ENCODE peak calls at places on chromosomes 1 and 21, in five cellular contexts. A is neural progenitor cell, T is GM23338, G is PC-3, E is HCT116. P is an unnamed sample. For H3K27me3, the result is how much of the 10 kb centered on the place peaks cover.

GRCh38 chr1:38476784-38477175 is 382.8 kb downstream of the RRAGC start:
- DNase-seq in E (no peak), T (no peak), A (no peak), G (no peak), P (no peak)

GRCh38 chr1:117559139-117559538 is 46.7 kb upstream of the TENT5C start:
- DNase-seq in T (no peak), G (no peak), A (no peak), E (no peak), P (no peak)

GRCh38 chr1:21022279-21023040 is 154.2 kb downstream of the EIF4G3 start:
- DNase-seq in E (peak), A (no peak), T (no peak), G (peak), P (peak)

GRCh38 chr1:212967767-212968166 is 17.4 kb downstream of the VASH2 start:
- DNase-seq in A (peak), G (peak), T (peak), E (peak), P (peak)

GRCh38 chr1:203569490-203570318 is 56.9 kb upstream of the ATP2B4 start:
- DNase-seq in A (no peak), T (no peak), G (peak), E (no peak), P (no peak)

GRCh38 chr1:2394761-2395160 is 3.1 kb downstream of the RER1 start:
- DNase-seq in G (no peak), T (no peak), A (no peak), E (no peak), P (no peak)

GRCh38 chr1:24409535-24409934 is 4.0 kb downstream of the STPG1 start:
- DNase-seq in T (no peak), G (peak), E (no peak), A (no peak), P (no peak)

GRCh38 chr1:110291241-110292030 is 47.7 kb upstream of the RBM15 start:
- DNase-seq in T (no peak), E (no peak), A (no peak), G (no peak), P (peak)

GRCh38 chr1:114355240-114355639 is 155.8 kb downstream of the TRIM33 start:
- DNase-seq in A (no peak), G (no peak), E (no peak), T (no peak), P (no peak)

GRCh38 chr1:193042766-193043691 is 16.1 kb downstream of the UCHL5 start:
- DNase-seq in T (no peak), G (no peak), E (no peak), A (no peak), P (no peak)

GRCh38 chr1:58290685-58291372 is 255.7 kb downstream of the OMA1 start:
- DNase-seq in A (peak), G (no peak), E (no peak), T (peak), P (peak)

GRCh38 chr1:224884428-224884827 is 45.0 kb upstream of the DNAH14 start:
- DNase-seq in E (no peak), A (no peak), G (peak), T (peak), P (peak)

GRCh38 chr1:32758795-32759430 is 56.3 kb upstream of the SYNC start:
- DNase-seq in E (no peak), T (no peak), G (no peak), A (no peak), P (peak)

GRCh38 chr21:40809673-40810072 is 37.3 kb downstream of the DSCAM start:
- DNase-seq in G (no peak), A (no peak), E (no peak), T (no peak), P (no peak)

GRCh38 chr1:107820797-107821196 is 144.2 kb downstream of the VAV3 start:
- DNase-seq in A (no peak), T (no peak), E (no peak), G (peak), P (no peak)

GRCh38 chr1:20123696-20124450 is 4.5 kb upstream of the PLA2G2D start:
- DNase-seq in A (no peak), E (no peak), T (no peak), G (peak), P (no peak)

DNA sequence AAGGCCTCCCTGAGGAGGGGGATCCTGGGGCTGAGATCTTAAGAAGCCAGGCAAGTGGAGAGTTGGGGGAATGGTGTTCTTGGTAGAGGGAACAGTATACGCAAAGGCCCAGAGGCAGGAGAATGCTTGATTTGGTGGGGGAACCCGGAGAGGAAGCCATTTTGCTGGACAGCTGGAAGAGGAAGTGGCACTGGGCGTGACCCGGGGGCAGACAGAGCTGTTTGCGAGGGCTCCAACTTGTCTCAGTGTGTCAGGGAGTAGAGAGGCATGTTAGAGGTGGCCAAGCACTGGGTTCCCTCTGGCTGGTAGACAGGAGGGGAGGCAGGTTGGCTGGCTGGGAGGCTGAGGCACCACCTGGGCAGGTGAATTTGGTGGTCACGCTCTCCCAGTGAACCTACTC is 96.3 kb upstream of the ACTL8 start:
- DNase-seq in E (no peak), T (no peak), G (no peak), A (no peak), P (no peak)
- H3K27me3 ChIP-seq in E (under half), T (under half), G (under half), A (under half), P (under half)

DNA sequence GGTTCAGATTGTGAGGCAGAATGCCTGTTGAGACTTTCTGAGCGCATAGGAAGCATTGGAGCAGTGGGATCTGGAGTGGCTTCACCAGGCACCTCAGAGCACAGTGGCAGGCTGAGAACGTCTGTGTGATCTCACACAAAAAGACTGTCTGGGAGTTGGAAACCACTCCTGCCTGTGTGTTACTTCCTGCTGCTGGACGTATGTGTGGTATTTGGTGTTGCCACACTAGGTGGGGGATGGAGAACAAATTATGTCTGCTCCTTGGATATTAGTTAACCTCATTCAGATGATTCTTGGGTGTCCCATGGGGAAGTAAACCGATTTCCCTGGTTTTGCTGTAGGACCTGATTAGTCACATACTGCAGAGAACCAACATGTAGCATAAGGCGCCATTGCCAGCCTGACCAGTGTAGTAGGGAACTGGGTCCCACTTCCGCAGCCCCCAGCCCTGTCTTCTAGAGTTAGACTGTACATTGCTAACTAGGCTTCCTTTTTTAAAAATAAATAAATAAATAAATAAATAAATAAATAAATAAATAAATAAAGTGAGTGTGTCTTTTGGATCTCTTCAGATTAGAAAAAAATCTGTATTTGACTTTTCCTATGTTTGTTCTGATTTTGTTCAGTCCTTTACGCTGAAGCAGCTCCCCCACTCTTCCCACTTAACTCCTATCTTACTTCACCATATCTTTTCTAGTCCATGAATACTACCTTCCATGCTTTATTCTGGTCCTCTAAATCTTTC is 26.9 kb downstream of the UCK2 start:
- DNase-seq in T (no peak), E (no peak), G (no peak), A (peak), P (peak)
- H3K4me3 ChIP-seq in T (peak), E (no peak), G (no peak), A (no peak), P (no peak)

DNA sequence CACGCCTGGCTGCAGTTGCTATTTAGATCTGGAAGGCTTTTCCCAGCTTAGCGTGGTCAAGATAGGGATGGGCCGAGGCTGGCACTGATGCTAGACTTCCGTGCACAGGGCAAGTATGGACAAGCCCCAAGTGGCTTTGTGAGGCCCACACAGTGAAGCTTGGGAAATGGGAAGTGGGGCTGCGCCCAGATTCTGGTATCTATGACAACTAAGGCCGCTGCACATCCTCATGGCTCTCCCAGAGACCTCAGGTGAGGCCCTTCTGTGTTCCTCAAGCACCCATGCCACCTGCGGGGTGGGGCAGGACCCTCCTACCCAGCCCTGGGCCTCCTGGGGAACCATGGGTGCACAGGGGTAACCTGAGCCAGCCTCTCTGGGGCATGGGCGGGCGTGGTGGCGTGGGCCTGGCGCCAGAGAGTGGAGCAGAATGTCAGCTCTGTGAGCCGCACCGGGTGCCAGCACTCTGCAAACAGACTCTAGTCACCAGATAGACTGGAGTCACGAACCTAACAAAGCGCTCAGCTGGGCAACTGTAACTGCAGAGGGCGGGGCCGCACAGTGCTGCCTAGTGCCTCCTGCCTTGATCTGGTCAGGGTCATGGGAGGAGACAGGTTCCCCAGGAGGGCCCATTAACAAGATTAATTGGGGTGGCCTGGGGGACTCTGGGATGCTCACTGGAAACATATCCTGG is 46.4 kb downstream of the ELF3 start:
- DNase-seq in A (no peak), G (peak), T (no peak), E (peak), P (peak)
- TF ChIP-seq EZH2phosphoT487 in A (no peak), G (no peak), T (no peak), E (no peak), P (no peak)

DNA sequence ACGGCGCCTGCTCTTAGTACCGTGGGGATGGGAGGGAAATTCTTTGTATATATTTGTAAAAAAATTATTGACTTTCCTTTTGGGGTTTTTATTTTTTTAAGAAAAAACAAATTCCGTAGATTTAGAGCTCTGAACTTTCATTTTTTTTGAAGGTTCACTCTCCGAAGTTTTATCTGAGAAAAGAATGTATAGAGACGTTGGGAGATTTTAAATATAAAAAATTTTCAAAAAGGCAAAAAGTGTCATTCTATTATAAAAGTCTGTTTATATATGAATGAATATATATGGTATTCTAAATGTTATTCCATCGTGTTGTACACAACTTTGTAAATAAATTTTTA is 2.4 kb downstream of the FOXD3 start:
- DNase-seq in E (no peak), A (no peak), T (no peak), G (no peak), P (no peak)
- H3K27me3 ChIP-seq in E (under half), A (half or more), T (half or more), G (under half), P (half or more)

GRCh38 chr1:219172821-219173220 is 857 bp upstream of the LYPLAL1 start:
- DNase-seq in A (no peak), E (no peak), G (no peak), T (no peak), P (no peak)
- H3K4me3 ChIP-seq in A (no peak), E (no peak), G (no peak), T (no peak), P (no peak)

GRCh38 chr1:163824006-163824405 is 502.3 kb downstream of the NUF2 start:
- DNase-seq in A (no peak), E (no peak), G (no peak), T (no peak), P (no peak)
- TF ChIP-seq EZH2phosphoT487 in A (no peak), E (no peak), G (no peak), T (no peak), P (no peak)

GRCh38 chr1:90713741-90714509 is 3.2 kb downstream of the BARHL2 start:
- DNase-seq in G (no peak), A (peak), T (peak), E (no peak), P (no peak)

GRCh38 chr1:90714521-90714951 is 2.6 kb downstream of the BARHL2 start:
- DNase-seq in E (no peak), G (no peak), A (peak), T (peak), P (no peak)

GRCh38 chr1:90711696-90712095 is 5.4 kb downstream of the BARHL2 start:
- DNase-seq in A (no peak), T (peak), E (no peak), G (no peak), P (no peak)

GRCh38 chr1:90712153-90712930 is 4.8 kb downstream of the BARHL2 start:
- DNase-seq in T (peak), E (no peak), A (peak), G (no peak), P (no peak)

GRCh38 chr1:90712931-90713618 is 4.0 kb downstream of the BARHL2 start:
- DNase-seq in T (no peak), E (no peak), A (no peak), G (no peak), P (no peak)
- H3K27me3 ChIP-seq in T (half or more), E (under half), A (half or more), G (half or more), P (half or more)

DNA sequence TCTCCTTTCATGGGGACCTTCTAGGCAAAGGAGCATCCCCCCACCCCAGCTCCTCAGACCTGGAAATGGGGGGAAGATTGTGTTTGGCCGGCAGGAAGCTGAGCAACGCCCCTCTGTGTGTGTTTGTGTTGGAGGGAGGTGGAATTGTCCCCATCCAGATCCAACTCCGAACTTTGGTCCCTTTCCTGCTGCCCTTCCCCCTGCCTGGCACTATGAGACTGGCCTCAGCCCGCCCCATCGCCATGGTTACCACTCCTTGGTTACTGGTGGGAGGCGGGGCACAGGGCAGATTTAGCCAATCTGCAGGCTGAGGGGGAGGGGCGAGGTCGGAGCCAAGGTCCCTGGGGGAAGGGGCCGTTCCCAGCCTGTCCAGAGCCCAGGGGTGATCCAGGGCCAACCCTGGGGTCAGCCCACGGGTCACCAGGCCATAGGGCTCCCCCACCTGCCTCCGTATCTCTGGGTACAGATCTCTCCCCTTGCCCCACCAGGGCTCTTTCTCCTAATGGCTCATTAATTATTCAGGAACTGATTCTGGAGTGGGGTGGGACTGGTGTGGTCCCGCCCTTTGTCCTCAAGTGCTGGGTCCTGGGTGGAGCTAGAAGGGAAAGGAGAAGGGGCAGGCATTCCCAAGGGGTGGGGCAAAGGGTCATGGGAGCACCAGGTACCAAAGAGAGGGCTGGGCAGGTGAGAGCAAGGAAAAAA is 15.2 kb downstream of the PTPRF start:
- DNase-seq in G (peak), E (no peak), T (peak), A (peak), P (peak)
- H3K4me3 ChIP-seq in G (no peak), E (no peak), T (peak), A (peak), P (no peak)

GRCh38 chr1:36354486-36354885 is 31.0 kb upstream of the EVA1B start:
- DNase-seq in E (no peak), A (no peak), T (no peak), G (no peak), P (no peak)

GRCh38 chr1:36351222-36351977 is 28.0 kb upstream of the EVA1B start:
- DNase-seq in T (no peak), A (peak), G (peak), E (peak), P (peak)

GRCh38 chr1:36352910-36353878 is 29.7 kb upstream of the EVA1B start:
- DNase-seq in A (no peak), G (peak), E (no peak), T (no peak), P (no peak)

GRCh38 chr1:36350659-36351171 is 27.3 kb upstream of the EVA1B start:
- DNase-seq in E (no peak), G (peak), A (no peak), T (no peak), P (no peak)

GRCh38 chr1:36352141-36352909 is 28.9 kb upstream of the EVA1B start:
- DNase-seq in T (no peak), G (peak), A (no peak), E (no peak), P (no peak)
- TF ChIP-seq EZH2phosphoT487 in T (no peak), G (no peak), A (no peak), E (no peak), P (no peak)

DNA sequence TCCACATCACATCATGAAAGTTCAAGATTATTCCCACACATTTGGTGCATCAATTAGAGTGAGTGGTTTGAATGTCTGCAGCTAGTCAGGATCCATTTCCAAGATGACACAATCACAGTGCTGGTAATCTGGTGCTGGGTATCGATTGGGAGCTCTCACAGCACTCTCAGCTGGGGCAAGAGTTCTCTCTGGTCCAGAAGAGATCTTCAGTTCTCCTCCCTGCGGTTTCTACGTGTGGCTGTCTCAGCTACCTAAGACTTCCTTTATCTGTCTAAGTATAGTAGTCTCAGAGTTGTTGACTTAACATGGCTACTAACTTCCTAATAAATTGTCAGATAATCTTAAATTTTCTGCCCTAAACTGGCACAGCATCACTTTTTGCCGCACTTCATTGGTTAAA is 358.0 kb upstream of the BRINP3 start:
- DNase-seq in G (no peak), T (no peak), A (no peak), E (no peak), P (no peak)
- H3K27me3 ChIP-seq in G (under half), T (under half), A (under half), E (under half), P (under half)

P was measured in hepatocyte.